ENCODE peak calls at places on chromosomes 4 and X, in eight cellular contexts. One of them, this sample, is unnamed.

GRCh38 chr4:2848449-2848848 is 4.8 kb downstream of the ADD1 start:
- DNase-seq in fibroblast of lung: no peak
- DNase-seq in progenitor cell of endocrine pancreas: no peak
- DNase-seq in A673: no peak
- DNase-seq in heart right ventricle: no peak
- DNase-seq in astrocyte: peak
- DNase-seq in GM13977: no peak
- DNase-seq in AG09319: no peak
- DNase-seq in this sample: no peak

GRCh38 chr4:135256111-135256510 is 1054.5 kb upstream of the PABPC4L start:
- DNase-seq in progenitor cell of endocrine pancreas: no peak
- DNase-seq in fibroblast of lung: no peak
- DNase-seq in A673: no peak
- DNase-seq in astrocyte: peak
- DNase-seq in heart right ventricle: no peak
- DNase-seq in AG09319: no peak
- DNase-seq in GM13977: no peak
- DNase-seq in this sample: peak

GRCh38 chrX:115968436-115969252 is 201.9 kb upstream of the AGTR2 start:
- DNase-seq in A673: no peak
- DNase-seq in fibroblast of lung: peak
- DNase-seq in heart right ventricle: peak
- DNase-seq in progenitor cell of endocrine pancreas: peak
- DNase-seq in AG09319: no peak
- DNase-seq in astrocyte: peak
- DNase-seq in GM13977: peak
- DNase-seq in this sample: no peak

GRCh38 chr4:47598320-47598719 is 113.2 kb downstream of the ATP10D start:
- DNase-seq in astrocyte: no peak
- DNase-seq in fibroblast of lung: no peak
- DNase-seq in GM13977: no peak
- DNase-seq in progenitor cell of endocrine pancreas: no peak
- DNase-seq in heart right ventricle: no peak
- DNase-seq in AG09319: no peak
- DNase-seq in A673: no peak
- DNase-seq in this sample: no peak

GRCh38 chr4:54104907-54105306 is 4.9 kb downstream of the GSX2 start:
- DNase-seq in astrocyte: no peak
- DNase-seq in fibroblast of lung: no peak
- DNase-seq in GM13977: no peak
- DNase-seq in AG09319: no peak
- DNase-seq in heart right ventricle: no peak
- DNase-seq in A673: no peak
- DNase-seq in progenitor cell of endocrine pancreas: no peak
- DNase-seq in this sample: no peak

GRCh38 chr4:186840222-186840701 is 116.6 kb upstream of the FAT1 start:
- DNase-seq in GM13977: no peak
- DNase-seq in heart right ventricle: peak
- DNase-seq in A673: no peak
- DNase-seq in AG09319: no peak
- DNase-seq in fibroblast of lung: peak
- DNase-seq in progenitor cell of endocrine pancreas: no peak
- DNase-seq in astrocyte: no peak
- DNase-seq in this sample: no peak

GRCh38 chrX:19659929-19660328 is 144.6 kb upstream of the MAP3K15 start:
- DNase-seq in A673: peak
- DNase-seq in heart right ventricle: no peak
- DNase-seq in fibroblast of lung: no peak
- DNase-seq in progenitor cell of endocrine pancreas: no peak
- DNase-seq in AG09319: no peak
- DNase-seq in astrocyte: no peak
- DNase-seq in GM13977: no peak
- DNase-seq in this sample: no peak

GRCh38 chrX:153381684-153382532 is 19.2 kb downstream of the PNMA6E start:
- DNase-seq in progenitor cell of endocrine pancreas: no peak
- DNase-seq in A673: peak
- DNase-seq in astrocyte: peak
- DNase-seq in fibroblast of lung: peak
- DNase-seq in heart right ventricle: peak
- DNase-seq in GM13977: no peak
- DNase-seq in AG09319: peak
- DNase-seq in this sample: peak

GRCh38 chr4:41305486-41305885 is 48.8 kb downstream of the UCHL1 start:
- DNase-seq in GM13977: no peak
- DNase-seq in AG09319: no peak
- DNase-seq in heart right ventricle: no peak
- DNase-seq in progenitor cell of endocrine pancreas: no peak
- DNase-seq in A673: no peak
- DNase-seq in fibroblast of lung: no peak
- DNase-seq in astrocyte: no peak
- DNase-seq in this sample: no peak

GRCh38 chrX:40434947-40435346 is 145.8 kb upstream of the ATP6AP2 start:
- DNase-seq in AG09319: no peak
- DNase-seq in heart right ventricle: no peak
- DNase-seq in GM13977: no peak
- DNase-seq in progenitor cell of endocrine pancreas: no peak
- DNase-seq in fibroblast of lung: peak
- DNase-seq in astrocyte: peak
- DNase-seq in A673: peak
- DNase-seq in this sample: no peak

GRCh38 chr4:54840430-54840829 is 182.7 kb downstream of the KIT start:
- DNase-seq in fibroblast of lung: no peak
- DNase-seq in astrocyte: no peak
- DNase-seq in AG09319: no peak
- DNase-seq in A673: no peak
- DNase-seq in GM13977: no peak
- DNase-seq in heart right ventricle: no peak
- DNase-seq in progenitor cell of endocrine pancreas: no peak
- DNase-seq in this sample: no peak

GRCh38 chrX:149221246-149221645 is 283.9 kb downstream of the IDS start:
- DNase-seq in progenitor cell of endocrine pancreas: no peak
- DNase-seq in fibroblast of lung: no peak
- DNase-seq in heart right ventricle: no peak
- DNase-seq in astrocyte: no peak
- DNase-seq in A673: no peak
- DNase-seq in AG09319: no peak
- DNase-seq in GM13977: no peak
- DNase-seq in this sample: no peak

GRCh38 chr4:154073107-154073817 is 284.4 kb upstream of the SFRP2 start:
- DNase-seq in heart right ventricle: no peak
- DNase-seq in AG09319: peak
- DNase-seq in fibroblast of lung: peak
- DNase-seq in A673: no peak
- DNase-seq in progenitor cell of endocrine pancreas: no peak
- DNase-seq in GM13977: no peak
- DNase-seq in astrocyte: peak
- DNase-seq in this sample: peak

GRCh38 chr4:7660176-7660540 is 225.4 kb upstream of the PSAPL1 start:
- DNase-seq in progenitor cell of endocrine pancreas: no peak
- DNase-seq in A673: no peak
- DNase-seq in fibroblast of lung: no peak
- DNase-seq in heart right ventricle: no peak
- DNase-seq in GM13977: no peak
- DNase-seq in AG09319: no peak
- DNase-seq in astrocyte: no peak
- DNase-seq in this sample: no peak

GRCh38 chr4:81565137-81565870 is 93.6 kb upstream of the RASGEF1B start:
- DNase-seq in heart right ventricle: peak
- DNase-seq in progenitor cell of endocrine pancreas: no peak
- DNase-seq in GM13977: no peak
- DNase-seq in AG09319: no peak
- DNase-seq in A673: no peak
- DNase-seq in astrocyte: no peak
- DNase-seq in fibroblast of lung: peak
- DNase-seq in this sample: no peak

GRCh38 chrX:129622757-129623301 is 31.9 kb downstream of the APLN start:
- DNase-seq in A673: peak
- DNase-seq in progenitor cell of endocrine pancreas: no peak
- DNase-seq in heart right ventricle: no peak
- DNase-seq in GM13977: no peak
- DNase-seq in AG09319: no peak
- DNase-seq in astrocyte: peak
- DNase-seq in fibroblast of lung: no peak
- DNase-seq in this sample: no peak

GRCh38 chr4:180751009-180751408 is 1492.2 kb upstream of the TENM3 start:
- DNase-seq in heart right ventricle: no peak
- DNase-seq in GM13977: no peak
- DNase-seq in A673: no peak
- DNase-seq in astrocyte: peak
- DNase-seq in fibroblast of lung: peak
- DNase-seq in AG09319: no peak
- DNase-seq in progenitor cell of endocrine pancreas: no peak
- DNase-seq in this sample: no peak

GRCh38 chr4:112416464-112416863 is 99.5 kb downstream of the NEUROG2 start:
- DNase-seq in fibroblast of lung: no peak
- DNase-seq in progenitor cell of endocrine pancreas: no peak
- DNase-seq in A673: no peak
- DNase-seq in astrocyte: no peak
- DNase-seq in heart right ventricle: no peak
- DNase-seq in GM13977: no peak
- DNase-seq in AG09319: no peak
- DNase-seq in this sample: no peak

GRCh38 chr4:112422644-112423043 is 93.3 kb downstream of the NEUROG2 start:
- DNase-seq in fibroblast of lung: no peak
- DNase-seq in heart right ventricle: no peak
- DNase-seq in progenitor cell of endocrine pancreas: no peak
- DNase-seq in AG09319: no peak
- DNase-seq in GM13977: no peak
- DNase-seq in A673: no peak
- DNase-seq in astrocyte: no peak
- DNase-seq in this sample: no peak

GRCh38 chr4:112423591-112423990 is 92.4 kb downstream of the NEUROG2 start:
- DNase-seq in AG09319: no peak
- DNase-seq in heart right ventricle: no peak
- DNase-seq in fibroblast of lung: peak
- DNase-seq in astrocyte: no peak
- DNase-seq in progenitor cell of endocrine pancreas: no peak
- DNase-seq in GM13977: no peak
- DNase-seq in A673: no peak
- DNase-seq in this sample: no peak

GRCh38 chr4:112421911-112422310 is 94.1 kb downstream of the NEUROG2 start:
- DNase-seq in AG09319: no peak
- DNase-seq in astrocyte: no peak
- DNase-seq in A673: no peak
- DNase-seq in fibroblast of lung: no peak
- DNase-seq in GM13977: no peak
- DNase-seq in heart right ventricle: no peak
- DNase-seq in progenitor cell of endocrine pancreas: no peak
- DNase-seq in this sample: no peak

GRCh38 chr4:112418092-112418491 is 97.9 kb downstream of the NEUROG2 start:
- DNase-seq in fibroblast of lung: no peak
- DNase-seq in AG09319: no peak
- DNase-seq in GM13977: no peak
- DNase-seq in heart right ventricle: no peak
- DNase-seq in astrocyte: no peak
- DNase-seq in A673: no peak
- DNase-seq in progenitor cell of endocrine pancreas: no peak
- DNase-seq in this sample: no peak
- TF ChIP-seq CTCF in fibroblast of lung: no peak
- TF ChIP-seq CTCF in AG09319: no peak
- TF ChIP-seq CTCF in GM13977: no peak
- TF ChIP-seq CTCF in heart right ventricle: no peak
- TF ChIP-seq CTCF in astrocyte: no peak
- TF ChIP-seq CTCF in A673: no peak
- TF ChIP-seq CTCF in progenitor cell of endocrine pancreas: no peak
- TF ChIP-seq CTCF in this sample: peak

GRCh38 chr4:76784237-76784636 is 113.7 kb downstream of the SOWAHB start:
- DNase-seq in heart right ventricle: no peak
- DNase-seq in A673: peak
- DNase-seq in progenitor cell of endocrine pancreas: no peak
- DNase-seq in AG09319: no peak
- DNase-seq in astrocyte: no peak
- DNase-seq in GM13977: no peak
- DNase-seq in fibroblast of lung: peak
- DNase-seq in this sample: no peak
- TF ChIP-seq CTCF in heart right ventricle: no peak
- TF ChIP-seq CTCF in A673: peak
- TF ChIP-seq CTCF in progenitor cell of endocrine pancreas: no peak
- TF ChIP-seq CTCF in AG09319: peak
- TF ChIP-seq CTCF in astrocyte: no peak
- TF ChIP-seq CTCF in GM13977: peak
- TF ChIP-seq CTCF in fibroblast of lung: peak
- TF ChIP-seq CTCF in this sample: peak

GRCh38 chrX:30489323-30489722 is 88.2 kb downstream of the TASL start:
- DNase-seq in heart right ventricle: no peak
- DNase-seq in A673: peak
- DNase-seq in astrocyte: no peak
- DNase-seq in GM13977: no peak
- DNase-seq in progenitor cell of endocrine pancreas: no peak
- DNase-seq in fibroblast of lung: no peak
- DNase-seq in AG09319: no peak
- DNase-seq in this sample: no peak

GRCh38 chrX:30483996-30484395 is 93.6 kb downstream of the TASL start:
- DNase-seq in astrocyte: no peak
- DNase-seq in GM13977: peak
- DNase-seq in heart right ventricle: no peak
- DNase-seq in AG09319: no peak
- DNase-seq in A673: no peak
- DNase-seq in progenitor cell of endocrine pancreas: no peak
- DNase-seq in fibroblast of lung: no peak
- DNase-seq in this sample: no peak

GRCh38 chrX:30493348-30493747 is 84.2 kb downstream of the TASL start:
- DNase-seq in AG09319: no peak
- DNase-seq in fibroblast of lung: no peak
- DNase-seq in progenitor cell of endocrine pancreas: no peak
- DNase-seq in GM13977: no peak
- DNase-seq in A673: no peak
- DNase-seq in astrocyte: no peak
- DNase-seq in heart right ventricle: no peak
- DNase-seq in this sample: no peak

GRCh38 chrX:30488092-30488491 is 89.5 kb downstream of the TASL start:
- DNase-seq in astrocyte: no peak
- DNase-seq in fibroblast of lung: peak
- DNase-seq in progenitor cell of endocrine pancreas: no peak
- DNase-seq in AG09319: no peak
- DNase-seq in A673: peak
- DNase-seq in GM13977: peak
- DNase-seq in heart right ventricle: no peak
- DNase-seq in this sample: no peak
- TF ChIP-seq CTCF in astrocyte: no peak
- TF ChIP-seq CTCF in fibroblast of lung: peak
- TF ChIP-seq CTCF in progenitor cell of endocrine pancreas: peak
- TF ChIP-seq CTCF in AG09319: peak
- TF ChIP-seq CTCF in A673: peak
- TF ChIP-seq CTCF in GM13977: peak
- TF ChIP-seq CTCF in heart right ventricle: no peak
- TF ChIP-seq CTCF in this sample: peak

GRCh38 chr4:177546745-177547144 is 104.5 kb upstream of the AGA start:
- DNase-seq in progenitor cell of endocrine pancreas: no peak
- DNase-seq in A673: no peak
- DNase-seq in GM13977: no peak
- DNase-seq in heart right ventricle: no peak
- DNase-seq in fibroblast of lung: peak
- DNase-seq in astrocyte: peak
- DNase-seq in AG09319: no peak
- DNase-seq in this sample: peak

DNA sequence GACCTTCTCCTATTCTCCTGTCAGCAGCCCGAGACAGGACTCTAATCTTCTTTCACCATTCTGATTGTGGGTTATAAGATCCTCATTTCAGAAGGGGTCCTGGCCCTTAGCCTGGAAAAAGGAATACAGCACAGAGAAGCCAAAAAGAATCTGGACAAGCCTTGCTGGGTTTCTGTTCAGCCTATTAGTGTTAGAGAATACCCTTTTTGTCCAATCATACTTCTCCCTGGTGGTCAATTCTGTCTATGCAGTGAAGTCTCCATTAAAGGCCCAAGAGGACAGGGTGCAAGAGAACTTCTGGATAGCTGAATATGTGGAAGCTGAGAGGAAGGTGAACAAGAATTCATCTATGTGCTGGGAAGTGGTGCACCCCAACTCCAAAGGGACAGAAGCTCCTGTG is 105.7 kb upstream of the AGA start:
- DNase-seq in GM13977: no peak
- DNase-seq in AG09319: no peak
- DNase-seq in A673: no peak
- DNase-seq in progenitor cell of endocrine pancreas: no peak
- DNase-seq in fibroblast of lung: no peak
- DNase-seq in astrocyte: peak
- DNase-seq in heart right ventricle: no peak
- DNase-seq in this sample: no peak
- TF ChIP-seq CTCF in GM13977: no peak
- TF ChIP-seq CTCF in AG09319: no peak
- TF ChIP-seq CTCF in A673: no peak
- TF ChIP-seq CTCF in progenitor cell of endocrine pancreas: no peak
- TF ChIP-seq CTCF in fibroblast of lung: no peak
- TF ChIP-seq CTCF in astrocyte: no peak
- TF ChIP-seq CTCF in heart right ventricle: no peak
- TF ChIP-seq CTCF in this sample: peak

This sample was measured in HFFc6.